ENCODE peak calls at places on chromosome 15, in four cellular contexts. One of them, this sample, is unnamed.

GRCh38 chr15:23503546-23503945 is 56.5 kb upstream of the GOLGA6L2 start:
- DNase-seq in Panc1: no peak
- DNase-seq in tibial artery: no peak
- DNase-seq in spleen: no peak
- DNase-seq in this sample: no peak

GRCh38 chr15:29942548-29942947 is 120.3 kb upstream of the TJP1 start:
- DNase-seq in tibial artery: no peak
- DNase-seq in Panc1: no peak
- DNase-seq in spleen: no peak
- DNase-seq in this sample: no peak

GRCh38 chr15:64093627-64094417 is at the start of gene CIAO2A:
- DNase-seq in tibial artery: peak; percentile 97
- DNase-seq in Panc1: peak; percentile 99
- DNase-seq in spleen: peak; percentile 96
- DNase-seq in this sample: peak; percentile 99

GRCh38 chr15:82263350-82263749 is 732 bp downstream of the SAXO2 start:
- DNase-seq in tibial artery: no peak
- DNase-seq in Panc1: peak; percentile 15
- DNase-seq in spleen: no peak
- DNase-seq in this sample: no peak

GRCh38 chr15:67300266-67300914 is 45.8 kb downstream of the IQCH start:
- DNase-seq in spleen: no peak
- DNase-seq in Panc1: no peak
- DNase-seq in tibial artery: no peak
- DNase-seq in this sample: peak; percentile 11

GRCh38 chr15:35743320-35743719 is 197.4 kb upstream of the DPH6 start:
- DNase-seq in spleen: no peak
- DNase-seq in Panc1: no peak
- DNase-seq in tibial artery: no peak
- DNase-seq in this sample: no peak

GRCh38 chr15:77143606-77144005 is 72.7 kb upstream of the TSPAN3 start:
- DNase-seq in spleen: no peak
- DNase-seq in Panc1: no peak
- DNase-seq in tibial artery: no peak
- DNase-seq in this sample: peak; percentile 10

GRCh38 chr15:26126819-26127387 is 263.8 kb upstream of the ATP10A start:
- DNase-seq in spleen: no peak
- DNase-seq in Panc1: no peak
- DNase-seq in tibial artery: no peak
- DNase-seq in this sample: no peak

GRCh38 chr15:31158858-31159569 is 57.5 kb upstream of the TRPM1 start:
- DNase-seq in tibial artery: no peak
- DNase-seq in spleen: peak; percentile 18
- DNase-seq in Panc1: no peak
- DNase-seq in this sample: no peak

GRCh38 chr15:42139596-42139995 is 16.8 kb downstream of the PLA2G4F start:
- DNase-seq in spleen: no peak
- DNase-seq in Panc1: no peak
- DNase-seq in tibial artery: peak; percentile 46
- DNase-seq in this sample: no peak

GRCh38 chr15:99450896-99451358 is 114.9 kb upstream of the MEF2A start:
- DNase-seq in Panc1: no peak
- DNase-seq in spleen: no peak
- DNase-seq in tibial artery: peak; percentile 78
- DNase-seq in this sample: peak; percentile 94

GRCh38 chr15:66569461-66570137 is 3.8 kb upstream of the LCTL start:
- DNase-seq in spleen: peak; percentile 24
- DNase-seq in tibial artery: no peak
- DNase-seq in Panc1: no peak
- DNase-seq in this sample: no peak

GRCh38 chr15:45306105-45306504 is 54.1 kb downstream of the SLC28A2 start:
- DNase-seq in Panc1: no peak
- DNase-seq in tibial artery: no peak
- DNase-seq in spleen: no peak
- DNase-seq in this sample: no peak

GRCh38 chr15:89664951-89665350 is 9.7 kb upstream of the KIF7 start:
- DNase-seq in tibial artery: no peak
- DNase-seq in spleen: no peak
- DNase-seq in Panc1: no peak
- DNase-seq in this sample: no peak

GRCh38 chr15:33089878-33090757 is 104.4 kb downstream of the FMN1 start:
- DNase-seq in Panc1: no peak
- DNase-seq in tibial artery: no peak
- DNase-seq in spleen: no peak
- DNase-seq in this sample: peak; percentile 67

GRCh38 chr15:55224892-55225291 is 28.2 kb upstream of the RSL24D1 start:
- DNase-seq in Panc1: no peak
- DNase-seq in spleen: no peak
- DNase-seq in tibial artery: no peak
- DNase-seq in this sample: no peak

GRCh38 chr15:27993996-27994775 is 104.9 kb downstream of the OCA2 start:
- DNase-seq in Panc1: no peak
- DNase-seq in spleen: no peak
- DNase-seq in tibial artery: no peak
- DNase-seq in this sample: no peak

GRCh38 chr15:74200394-74200793 is 2.2 kb downstream of the STRA6 start:
- DNase-seq in Panc1: no peak
- DNase-seq in spleen: no peak
- DNase-seq in tibial artery: peak; percentile 85
- DNase-seq in this sample: peak; percentile 83

GRCh38 chr15:41620536-41621199 is 39.5 kb upstream of the MGA start:
- DNase-seq in Panc1: peak; percentile 22
- DNase-seq in tibial artery: no peak
- DNase-seq in spleen: no peak
- DNase-seq in this sample: no peak

GRCh38 chr15:91876187-91876586 is 22.7 kb downstream of the SLCO3A1 start:
- DNase-seq in Panc1: no peak
- DNase-seq in tibial artery: no peak
- DNase-seq in spleen: no peak
- DNase-seq in this sample: no peak

GRCh38 chr15:74179101-74179841 is 5.8 kb downstream of the ISLR start:
- DNase-seq in Panc1: no peak
- DNase-seq in tibial artery: peak; percentile 98
- DNase-seq in spleen: peak; percentile 81
- DNase-seq in this sample: peak; percentile 92

GRCh38 chr15:73375755-73376305 is 7.1 kb upstream of the HCN4 start:
- DNase-seq in tibial artery: no peak
- DNase-seq in spleen: no peak
- DNase-seq in Panc1: no peak
- DNase-seq in this sample: no peak

GRCh38 chr15:95261546-95261945 is 1030.2 kb downstream of the MCTP2 start:
- DNase-seq in spleen: no peak
- DNase-seq in tibial artery: no peak
- DNase-seq in Panc1: no peak
- DNase-seq in this sample: no peak

GRCh38 chr15:66720206-66721010 is 18.4 kb downstream of the SMAD6 start:
- DNase-seq in Panc1: no peak
- DNase-seq in spleen: no peak
- DNase-seq in tibial artery: peak; percentile 95
- DNase-seq in this sample: peak; percentile 78

GRCh38 chr15:95503640-95504225 is 826.8 kb upstream of the NR2F2 start:
- DNase-seq in Panc1: no peak
- DNase-seq in spleen: no peak
- DNase-seq in tibial artery: no peak
- DNase-seq in this sample: no peak

GRCh38 chr15:66919421-66919820 is 146.0 kb upstream of the SMAD3 start:
- DNase-seq in spleen: no peak
- DNase-seq in tibial artery: peak; percentile 53
- DNase-seq in Panc1: no peak
- DNase-seq in this sample: no peak

GRCh38 chr15:63305276-63305675 is 27.9 kb downstream of the APH1B start:
- DNase-seq in Panc1: no peak
- DNase-seq in spleen: no peak
- DNase-seq in tibial artery: no peak
- DNase-seq in this sample: no peak

GRCh38 chr15:26773485-26773877 is 615 bp upstream of the GABRB3 start:
- DNase-seq in spleen: no peak
- DNase-seq in tibial artery: no peak
- DNase-seq in Panc1: no peak
- DNase-seq in this sample: no peak

GRCh38 chr15:68204776-68205557 is at the start of gene CALML4:
- DNase-seq in tibial artery: no peak
- DNase-seq in Panc1: no peak
- DNase-seq in spleen: no peak
- DNase-seq in this sample: peak; percentile 31

GRCh38 chr15:48604567-48604966 is 40.9 kb downstream of the FBN1 start:
- DNase-seq in tibial artery: no peak
- DNase-seq in Panc1: no peak
- DNase-seq in spleen: no peak
- DNase-seq in this sample: peak; percentile 55

GRCh38 chr15:98160236-98160635 is 199.7 kb downstream of the ARRDC4 start:
- DNase-seq in Panc1: no peak
- DNase-seq in tibial artery: no peak
- DNase-seq in spleen: no peak
- DNase-seq in this sample: no peak

GRCh38 chr15:32844118-32844711 is 126.4 kb downstream of the GREM1 start:
- DNase-seq in spleen: no peak
- DNase-seq in Panc1: no peak
- DNase-seq in tibial artery: no peak
- DNase-seq in this sample: peak; percentile 76

GRCh38 chr15:40072216-40072990 is 33.4 kb upstream of the SRP14 start:
- DNase-seq in Panc1: no peak
- DNase-seq in tibial artery: no peak
- DNase-seq in spleen: peak; percentile 69
- DNase-seq in this sample: no peak

GRCh38 chr15:40070608-40071218 is 31.7 kb upstream of the SRP14 start:
- DNase-seq in spleen: peak; percentile 38
- DNase-seq in Panc1: no peak
- DNase-seq in tibial artery: no peak
- DNase-seq in this sample: no peak

GRCh38 chr15:40067921-40068624 is 29.1 kb upstream of the SRP14 start:
- DNase-seq in tibial artery: no peak
- DNase-seq in spleen: peak; percentile 13
- DNase-seq in Panc1: no peak
- DNase-seq in this sample: no peak

GRCh38 chr15:40070166-40070557 is 31.2 kb upstream of the SRP14 start:
- DNase-seq in tibial artery: no peak
- DNase-seq in Panc1: no peak
- DNase-seq in spleen: peak; percentile 73
- DNase-seq in this sample: no peak

GRCh38 chr15:40069178-40070165 is 30.5 kb upstream of the SRP14 start:
- DNase-seq in Panc1: peak; percentile 71
- DNase-seq in spleen: peak; percentile 93
- DNase-seq in tibial artery: peak; percentile 99
- DNase-seq in this sample: peak; percentile 68
- H3K4me3 ChIP-seq in Panc1: no peak overlapping the region
- H3K4me3 ChIP-seq in spleen: no peak overlapping the region
- H3K4me3 ChIP-seq in tibial artery: no peak overlapping the region
- H3K4me3 ChIP-seq in this sample: no peak overlapping the region

GRCh38 chr15:37481126-37481525 is 380.8 kb upstream of the MEIS2 start:
- DNase-seq in Panc1: no peak
- DNase-seq in spleen: no peak
- DNase-seq in tibial artery: no peak
- DNase-seq in this sample: no peak
- TF ChIP-seq CTCF in Panc1: no peak
- TF ChIP-seq CTCF in spleen: no peak
- TF ChIP-seq CTCF in tibial artery: no peak
- TF ChIP-seq CTCF in this sample: no peak

DNA sequence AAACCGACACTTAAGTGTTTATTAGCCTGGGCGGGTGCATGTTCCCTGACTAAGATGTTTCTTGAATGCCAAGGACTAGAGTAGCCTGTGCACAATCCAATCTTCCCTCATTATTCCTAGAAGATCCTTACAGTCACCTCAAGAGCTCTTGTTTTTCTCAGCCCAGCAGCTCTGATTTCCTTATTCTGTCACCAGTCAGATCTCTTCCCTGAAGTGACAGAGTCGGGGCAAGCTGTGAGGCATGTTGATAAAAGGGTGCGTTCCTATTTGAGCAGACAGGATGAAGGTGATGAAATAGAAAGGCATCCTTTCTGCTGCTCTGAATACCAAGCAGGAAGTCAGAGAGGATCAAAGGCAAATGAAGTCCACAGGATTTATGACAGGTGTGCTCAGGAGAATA is 125.6 kb upstream of the MCTP2 start:
- DNase-seq in tibial artery: no peak
- DNase-seq in Panc1: no peak
- DNase-seq in spleen: no peak
- DNase-seq in this sample: no peak
- H3K4me3 ChIP-seq in tibial artery: no peak overlapping the region
- H3K4me3 ChIP-seq in Panc1: no peak overlapping the region
- H3K4me3 ChIP-seq in spleen: no peak overlapping the region
- H3K4me3 ChIP-seq in this sample: no peak overlapping the region

GRCh38 chr15:51621917-51622268 is 678 bp downstream of the DMXL2 start:
- DNase-seq in tibial artery: peak; percentile 68
- DNase-seq in spleen: peak; percentile 84
- DNase-seq in Panc1: no peak
- DNase-seq in this sample: peak; percentile 67
- TF ChIP-seq CTCF in tibial artery: no peak
- TF ChIP-seq CTCF in spleen: no peak
- TF ChIP-seq CTCF in Panc1: peak; percentile 32
- TF ChIP-seq CTCF in this sample: peak; percentile 28

DNA sequence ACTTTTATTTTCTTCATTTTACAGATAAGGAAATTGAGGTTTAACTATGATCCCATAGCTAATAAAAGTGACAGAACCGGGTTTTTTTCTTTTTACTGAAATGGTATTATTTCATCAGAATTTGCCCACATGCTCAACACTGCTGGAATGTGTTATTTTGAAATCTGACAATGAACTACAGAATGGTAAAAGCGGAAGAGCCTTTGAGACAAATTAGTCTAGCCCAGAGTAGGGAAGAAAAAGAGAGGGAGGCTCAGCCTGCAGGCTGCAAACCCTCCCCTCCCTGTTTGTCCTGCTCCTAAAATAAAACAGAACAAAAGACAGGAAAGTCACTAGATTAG is 100.3 kb upstream of the LIPC start:
- DNase-seq in spleen: no peak
- DNase-seq in tibial artery: no peak
- DNase-seq in Panc1: no peak
- DNase-seq in this sample: no peak
- H3K4me3 ChIP-seq in spleen: no peak overlapping the region
- H3K4me3 ChIP-seq in tibial artery: no peak overlapping the region
- H3K4me3 ChIP-seq in Panc1: no peak overlapping the region
- H3K4me3 ChIP-seq in this sample: peak overlapping the region; percentile 1

DNA sequence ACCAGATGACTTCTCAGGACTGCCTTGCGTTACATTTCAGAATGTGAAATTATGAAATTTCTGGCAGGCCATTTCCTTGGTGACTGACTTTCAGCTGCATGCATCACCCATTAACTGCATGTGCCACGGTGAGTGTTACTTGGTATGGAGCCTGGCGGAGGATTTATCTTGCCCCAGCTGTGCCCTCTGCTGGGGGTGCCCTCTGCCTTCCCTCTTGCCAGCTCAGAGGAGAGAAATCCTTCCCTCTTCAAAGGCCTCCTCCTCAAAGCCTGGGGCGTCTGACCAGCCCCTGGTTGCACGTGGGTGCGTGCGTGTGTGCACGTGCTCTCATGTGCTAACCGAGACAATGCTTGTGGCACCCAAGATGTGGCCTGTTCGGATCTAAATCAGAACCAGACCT is 57.8 kb upstream of the CTSH start:
- DNase-seq in spleen: no peak
- DNase-seq in tibial artery: no peak
- DNase-seq in Panc1: no peak
- DNase-seq in this sample: no peak
- TF ChIP-seq CTCF in spleen: no peak
- TF ChIP-seq CTCF in tibial artery: no peak
- TF ChIP-seq CTCF in Panc1: no peak
- TF ChIP-seq CTCF in this sample: no peak

This sample was measured in fibroblast of pulmonary artery.